ENCODE peak calls at places on chromosomes 4 and X, in eight cellular contexts. One of them, this sample, is unnamed.

GRCh38 chr4:78673258-78673817 is 102.8 kb upstream of the BMP2K start:
- DNase-seq in tibial nerve: no peak
- DNase-seq in neural crest cell: no peak
- DNase-seq in endothelial cell: no peak
- DNase-seq in ovary: no peak
- DNase-seq in brain microvascular endothelial cell: no peak
- DNase-seq in type B pancreatic cell: no peak
- DNase-seq in heart left ventricle: no peak
- DNase-seq in this sample: no peak

GRCh38 chr4:82721819-82722423 is 76.7 kb downstream of the SCD5 start:
- DNase-seq in tibial nerve: no peak
- DNase-seq in neural crest cell: no peak
- DNase-seq in endothelial cell: no peak
- DNase-seq in ovary: no peak
- DNase-seq in brain microvascular endothelial cell: no peak
- DNase-seq in type B pancreatic cell: no peak
- DNase-seq in heart left ventricle: peak
- DNase-seq in this sample: no peak

GRCh38 chr4:22500128-22500611 is 15.7 kb downstream of the ADGRA3 start:
- DNase-seq in tibial nerve: no peak
- DNase-seq in neural crest cell: no peak
- DNase-seq in endothelial cell: no peak
- DNase-seq in ovary: no peak
- DNase-seq in brain microvascular endothelial cell: no peak
- DNase-seq in type B pancreatic cell: no peak
- DNase-seq in heart left ventricle: no peak
- DNase-seq in this sample: no peak

GRCh38 chr4:60890743-60891142 is 309.4 kb upstream of the ADGRL3 start:
- DNase-seq in tibial nerve: no peak
- DNase-seq in neural crest cell: no peak
- DNase-seq in endothelial cell: no peak
- DNase-seq in ovary: no peak
- DNase-seq in brain microvascular endothelial cell: no peak
- DNase-seq in type B pancreatic cell: no peak
- DNase-seq in heart left ventricle: no peak
- DNase-seq in this sample: no peak

GRCh38 chrX:1909419-1910206 is 294.8 kb downstream of the ASMT start:
- DNase-seq in tibial nerve: no peak
- DNase-seq in neural crest cell: no peak
- DNase-seq in endothelial cell: no peak
- DNase-seq in ovary: no peak
- DNase-seq in brain microvascular endothelial cell: no peak
- DNase-seq in type B pancreatic cell: no peak
- DNase-seq in heart left ventricle: no peak
- DNase-seq in this sample: no peak

GRCh38 chr4:89298160-89298559 is 9.4 kb downstream of the GPRIN3 start:
- DNase-seq in tibial nerve: no peak
- DNase-seq in neural crest cell: no peak
- DNase-seq in endothelial cell: no peak
- DNase-seq in ovary: no peak
- DNase-seq in brain microvascular endothelial cell: no peak
- DNase-seq in type B pancreatic cell: no peak
- DNase-seq in heart left ventricle: no peak
- DNase-seq in this sample: no peak

GRCh38 chr4:150224896-150225591 is 146.8 kb downstream of the DCLK2 start:
- DNase-seq in tibial nerve: no peak
- DNase-seq in neural crest cell: no peak
- DNase-seq in endothelial cell: no peak
- DNase-seq in ovary: no peak
- DNase-seq in brain microvascular endothelial cell: peak
- DNase-seq in type B pancreatic cell: no peak
- DNase-seq in heart left ventricle: no peak
- DNase-seq in this sample: no peak

GRCh38 chrX:140480765-140481164 is 24.1 kb downstream of the SOX3 start:
- DNase-seq in tibial nerve: no peak
- DNase-seq in neural crest cell: no peak
- DNase-seq in endothelial cell: no peak
- DNase-seq in ovary: no peak
- DNase-seq in brain microvascular endothelial cell: peak
- DNase-seq in type B pancreatic cell: no peak
- DNase-seq in heart left ventricle: no peak
- DNase-seq in this sample: no peak

GRCh38 chr4:172390341-172390740 is 577.1 kb downstream of the GALNTL6 start:
- DNase-seq in tibial nerve: no peak
- DNase-seq in neural crest cell: no peak
- DNase-seq in endothelial cell: no peak
- DNase-seq in ovary: no peak
- DNase-seq in brain microvascular endothelial cell: no peak
- DNase-seq in type B pancreatic cell: no peak
- DNase-seq in heart left ventricle: no peak
- DNase-seq in this sample: no peak

GRCh38 chr4:158770671-158771070 is 1.8 kb downstream of the FNIP2 start:
- DNase-seq in tibial nerve: no peak
- DNase-seq in neural crest cell: no peak
- DNase-seq in endothelial cell: no peak
- DNase-seq in ovary: no peak
- DNase-seq in brain microvascular endothelial cell: no peak
- DNase-seq in type B pancreatic cell: no peak
- DNase-seq in heart left ventricle: no peak
- DNase-seq in this sample: no peak

GRCh38 chr4:26248647-26249046 is 72.2 kb upstream of the RBPJ start:
- DNase-seq in tibial nerve: no peak
- DNase-seq in neural crest cell: no peak
- DNase-seq in endothelial cell: no peak
- DNase-seq in ovary: peak
- DNase-seq in brain microvascular endothelial cell: peak
- DNase-seq in type B pancreatic cell: no peak
- DNase-seq in heart left ventricle: no peak
- DNase-seq in this sample: no peak

GRCh38 chrX:39633293-39633692 is 464.5 kb downstream of the BCOR start:
- DNase-seq in tibial nerve: no peak
- DNase-seq in neural crest cell: no peak
- DNase-seq in endothelial cell: no peak
- DNase-seq in ovary: no peak
- DNase-seq in brain microvascular endothelial cell: peak
- DNase-seq in type B pancreatic cell: no peak
- DNase-seq in heart left ventricle: no peak
- DNase-seq in this sample: no peak

GRCh38 chrX:41491267-41492004 is 44.3 kb downstream of the NYX start:
- DNase-seq in tibial nerve: no peak
- DNase-seq in neural crest cell: no peak
- DNase-seq in endothelial cell: no peak
- DNase-seq in ovary: no peak
- DNase-seq in brain microvascular endothelial cell: peak
- DNase-seq in type B pancreatic cell: no peak
- DNase-seq in heart left ventricle: no peak
- DNase-seq in this sample: no peak

GRCh38 chr4:85092536-85092935 is 126.0 kb upstream of the WDFY3 start:
- DNase-seq in tibial nerve: no peak
- DNase-seq in neural crest cell: no peak
- DNase-seq in endothelial cell: no peak
- DNase-seq in ovary: no peak
- DNase-seq in brain microvascular endothelial cell: no peak
- DNase-seq in type B pancreatic cell: no peak
- DNase-seq in heart left ventricle: no peak
- DNase-seq in this sample: no peak

GRCh38 chr4:20254517-20255250 is 3.0 kb downstream of the SLIT2 start:
- DNase-seq in tibial nerve: peak
- DNase-seq in neural crest cell: peak
- DNase-seq in endothelial cell: peak
- DNase-seq in ovary: peak
- DNase-seq in brain microvascular endothelial cell: peak
- DNase-seq in type B pancreatic cell: peak
- DNase-seq in heart left ventricle: peak
- DNase-seq in this sample: peak

GRCh38 chr4:20252656-20253271 is 1.1 kb downstream of the SLIT2 start:
- DNase-seq in tibial nerve: peak
- DNase-seq in neural crest cell: peak
- DNase-seq in endothelial cell: peak
- DNase-seq in ovary: peak
- DNase-seq in brain microvascular endothelial cell: no peak
- DNase-seq in type B pancreatic cell: peak
- DNase-seq in heart left ventricle: peak
- DNase-seq in this sample: peak

GRCh38 chr4:20255251-20255586 is 3.5 kb downstream of the SLIT2 start:
- DNase-seq in tibial nerve: no peak
- DNase-seq in neural crest cell: no peak
- DNase-seq in endothelial cell: no peak
- DNase-seq in ovary: no peak
- DNase-seq in brain microvascular endothelial cell: no peak
- DNase-seq in type B pancreatic cell: no peak
- DNase-seq in heart left ventricle: no peak
- DNase-seq in this sample: no peak

GRCh38 chr4:20253272-20253798 is 1.6 kb downstream of the SLIT2 start:
- DNase-seq in tibial nerve: no peak
- DNase-seq in neural crest cell: no peak
- DNase-seq in endothelial cell: no peak
- DNase-seq in ovary: no peak
- DNase-seq in brain microvascular endothelial cell: no peak
- DNase-seq in type B pancreatic cell: no peak
- DNase-seq in heart left ventricle: peak
- DNase-seq in this sample: no peak

DNA sequence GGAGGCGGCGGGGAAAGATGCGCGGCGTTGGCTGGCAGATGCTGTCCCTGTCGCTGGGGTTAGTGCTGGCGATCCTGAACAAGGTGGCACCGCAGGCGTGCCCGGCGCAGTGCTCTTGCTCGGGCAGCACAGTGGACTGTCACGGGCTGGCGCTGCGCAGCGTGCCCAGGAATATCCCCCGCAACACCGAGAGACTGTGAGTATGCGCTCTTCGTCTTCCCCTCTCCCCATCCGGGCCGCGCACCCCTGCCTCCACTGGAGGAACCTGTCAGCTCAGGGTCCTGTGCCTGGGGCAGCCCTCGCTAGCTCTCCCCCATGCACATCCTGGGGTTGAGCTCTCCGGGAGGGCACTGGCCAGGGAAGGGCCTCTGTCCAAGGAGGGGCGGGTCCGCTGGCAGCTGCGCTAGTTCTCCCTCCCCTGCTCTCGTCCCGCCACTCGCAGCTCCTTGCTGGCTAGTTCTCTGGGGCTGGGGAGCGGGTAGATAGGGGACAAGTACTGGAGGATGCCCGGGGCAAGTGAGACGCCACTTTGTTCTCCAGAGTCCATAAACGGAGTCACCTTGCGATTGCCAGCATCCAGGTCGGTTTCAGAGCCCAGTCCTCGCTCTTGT is 2.2 kb downstream of the SLIT2 start:
- DNase-seq in tibial nerve: no peak
- DNase-seq in neural crest cell: no peak
- DNase-seq in endothelial cell: peak
- DNase-seq in ovary: peak
- DNase-seq in brain microvascular endothelial cell: no peak
- DNase-seq in type B pancreatic cell: peak
- DNase-seq in heart left ventricle: peak
- DNase-seq in this sample: no peak
- TF ChIP-seq CTCF in tibial nerve: no peak
- TF ChIP-seq CTCF in neural crest cell: no peak
- TF ChIP-seq CTCF in endothelial cell: no peak
- TF ChIP-seq CTCF in ovary: no peak
- TF ChIP-seq CTCF in brain microvascular endothelial cell: no peak
- TF ChIP-seq CTCF in type B pancreatic cell: no peak
- TF ChIP-seq CTCF in heart left ventricle: no peak
- TF ChIP-seq CTCF in this sample: no peak

DNA sequence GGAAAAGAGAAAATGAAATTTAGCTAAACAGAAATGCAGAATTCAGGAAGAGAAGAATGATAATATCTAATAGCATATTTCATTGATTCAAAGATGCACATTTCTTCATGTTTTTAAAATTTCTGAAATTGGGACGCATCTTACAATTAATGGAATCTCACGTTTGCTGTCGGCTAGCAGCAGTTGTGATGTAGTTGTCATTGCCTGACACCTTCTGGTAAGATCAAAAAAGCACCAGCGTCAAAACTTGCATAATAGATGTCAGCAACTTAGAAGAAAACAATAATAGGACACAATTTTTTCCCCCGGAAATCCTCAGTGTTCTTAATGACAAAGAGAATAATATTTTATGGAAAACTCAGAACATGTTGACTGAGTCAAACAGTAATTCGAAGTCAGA is 29.8 kb upstream of the SLC7A3 start:
- DNase-seq in tibial nerve: no peak
- DNase-seq in neural crest cell: no peak
- DNase-seq in endothelial cell: no peak
- DNase-seq in ovary: no peak
- DNase-seq in brain microvascular endothelial cell: no peak
- DNase-seq in type B pancreatic cell: no peak
- DNase-seq in heart left ventricle: no peak
- DNase-seq in this sample: no peak
- TF ChIP-seq CTCF in tibial nerve: no peak
- TF ChIP-seq CTCF in neural crest cell: peak
- TF ChIP-seq CTCF in endothelial cell: no peak
- TF ChIP-seq CTCF in ovary: no peak
- TF ChIP-seq CTCF in brain microvascular endothelial cell: no peak
- TF ChIP-seq CTCF in type B pancreatic cell: peak
- TF ChIP-seq CTCF in heart left ventricle: no peak
- TF ChIP-seq CTCF in this sample: peak

GRCh38 chr4:110631582-110632505 is 9.0 kb upstream of the PITX2 start:
- DNase-seq in tibial nerve: no peak
- DNase-seq in neural crest cell: peak
- DNase-seq in endothelial cell: peak
- DNase-seq in ovary: peak
- DNase-seq in brain microvascular endothelial cell: peak
- DNase-seq in type B pancreatic cell: no peak
- DNase-seq in heart left ventricle: peak
- DNase-seq in this sample: peak
- TF ChIP-seq CTCF in tibial nerve: peak
- TF ChIP-seq CTCF in neural crest cell: peak
- TF ChIP-seq CTCF in endothelial cell: peak
- TF ChIP-seq CTCF in ovary: no peak
- TF ChIP-seq CTCF in brain microvascular endothelial cell: peak
- TF ChIP-seq CTCF in type B pancreatic cell: peak
- TF ChIP-seq CTCF in heart left ventricle: peak
- TF ChIP-seq CTCF in this sample: peak

GRCh38 chrX:132610536-132610935 is 121.7 kb upstream of the MBNL3 start:
- DNase-seq in tibial nerve: no peak
- DNase-seq in neural crest cell: no peak
- DNase-seq in endothelial cell: no peak
- DNase-seq in ovary: no peak
- DNase-seq in brain microvascular endothelial cell: no peak
- DNase-seq in type B pancreatic cell: no peak
- DNase-seq in heart left ventricle: no peak
- DNase-seq in this sample: no peak

GRCh38 chrX:132614297-132614696 is 125.5 kb upstream of the MBNL3 start:
- DNase-seq in tibial nerve: no peak
- DNase-seq in neural crest cell: no peak
- DNase-seq in endothelial cell: no peak
- DNase-seq in ovary: no peak
- DNase-seq in brain microvascular endothelial cell: no peak
- DNase-seq in type B pancreatic cell: no peak
- DNase-seq in heart left ventricle: no peak
- DNase-seq in this sample: no peak

GRCh38 chrX:132615396-132616131 is 126.7 kb upstream of the MBNL3 start:
- DNase-seq in tibial nerve: no peak
- DNase-seq in neural crest cell: peak
- DNase-seq in endothelial cell: peak
- DNase-seq in ovary: peak
- DNase-seq in brain microvascular endothelial cell: peak
- DNase-seq in type B pancreatic cell: no peak
- DNase-seq in heart left ventricle: no peak
- DNase-seq in this sample: peak

GRCh38 chrX:132613801-132614200 is 125.0 kb upstream of the MBNL3 start:
- DNase-seq in tibial nerve: no peak
- DNase-seq in neural crest cell: no peak
- DNase-seq in endothelial cell: no peak
- DNase-seq in ovary: no peak
- DNase-seq in brain microvascular endothelial cell: no peak
- DNase-seq in type B pancreatic cell: no peak
- DNase-seq in heart left ventricle: no peak
- DNase-seq in this sample: no peak

GRCh38 chrX:132612990-132613564 is 124.2 kb upstream of the MBNL3 start:
- DNase-seq in tibial nerve: peak
- DNase-seq in neural crest cell: peak
- DNase-seq in endothelial cell: peak
- DNase-seq in ovary: peak
- DNase-seq in brain microvascular endothelial cell: peak
- DNase-seq in type B pancreatic cell: no peak
- DNase-seq in heart left ventricle: peak
- DNase-seq in this sample: peak
- TF ChIP-seq CTCF in tibial nerve: peak
- TF ChIP-seq CTCF in neural crest cell: peak
- TF ChIP-seq CTCF in endothelial cell: peak
- TF ChIP-seq CTCF in ovary: no peak
- TF ChIP-seq CTCF in brain microvascular endothelial cell: peak
- TF ChIP-seq CTCF in type B pancreatic cell: peak
- TF ChIP-seq CTCF in heart left ventricle: peak
- TF ChIP-seq CTCF in this sample: peak

This sample was measured in progenitor cell of endocrine pancreas.